ENCODE peak calls at places on chromosome 7, in four cellular contexts. A is activated T-cell treated with anti-CD3 and anti-CD28 coated beads, Interleukin-2, amount 50 U/mL, for 72 hours; L is Jurkat, Clone E6-1; D is HCT116. B is an unnamed sample.
A peak's percentile ranks its signal among the peaks of the same experiment; 100 is the strongest.

GRCh38 chr7:88306590-88307048 is at the start of gene STEAP4:
- DNase-seq in A (no peak), L (no peak), D (peak; percentile 19), B (peak; percentile 4)

GRCh38 chr7:54780490-54780889 is 21.5 kb upstream of the SEC61G start:
- DNase-seq in A (no peak), L (no peak), D (no peak), B (no peak)

GRCh38 chr7:28767356-28767755 is 190.8 kb downstream of the TRIL start:
- DNase-seq in A (no peak), L (no peak), D (no peak), B (no peak)

GRCh38 chr7:137937202-137937560 is 64.7 kb downstream of the CREB3L2 start:
- DNase-seq in A (no peak), L (no peak), D (no peak), B (no peak)

GRCh38 chr7:87199241-87199640 is 20.3 kb downstream of the TMEM243 start:
- DNase-seq in A (no peak), L (no peak), D (no peak), B (no peak)

GRCh38 chr7:44805950-44806349 is 9.5 kb downstream of the PPIA start:
- DNase-seq in A (no peak), L (no peak), D (no peak), B (no peak)

GRCh38 chr7:154698726-154699291 is 304.1 kb downstream of the PAXIP1 start:
- DNase-seq in A (no peak), L (peak; percentile 27), D (no peak), B (peak; percentile 2)

GRCh38 chr7:119783799-119784198 is 489.2 kb upstream of the KCND2 start:
- DNase-seq in A (no peak), L (no peak), D (no peak), B (no peak)

GRCh38 chr7:98209166-98209920 is 1.9 kb upstream of the BHLHA15 start:
- DNase-seq in A (no peak), L (no peak), D (no peak), B (no peak)

GRCh38 chr7:94975316-94975715 is 67.9 kb downstream of the PPP1R9A start:
- DNase-seq in A (no peak), L (no peak), D (no peak), B (no peak)

GRCh38 chr7:12765431-12766100 is 78.1 kb downstream of the ARL4A start:
- DNase-seq in A (no peak), L (no peak), D (no peak), B (no peak)

GRCh38 chr7:34087892-34088891 is 182.9 kb downstream of the BMPER start:
- DNase-seq in A (no peak), L (peak; percentile 5), D (peak; percentile 45), B (peak; percentile 2)

GRCh38 chr7:57496395-57496794 is 46.4 kb downstream of the ZNF716 start:
- DNase-seq in A (no peak), L (no peak), D (no peak), B (no peak)

GRCh38 chr7:42237891-42238531 is 1.0 kb upstream of the GLI3 start:
- DNase-seq in A (peak; percentile 26), L (peak; percentile 32), D (no peak), B (no peak)

GRCh38 chr7:154759989-154760388 is 242.9 kb downstream of the PAXIP1 start:
- DNase-seq in A (no peak), L (no peak), D (no peak), B (no peak)

GRCh38 chr7:141993354-141993753 is 2.3 kb upstream of the MGAM start:
- DNase-seq in A (no peak), L (no peak), D (no peak), B (no peak)

GRCh38 chr7:106421181-106421762 is 136.5 kb upstream of the NAMPT start:
- DNase-seq in A (no peak), L (no peak), D (no peak), B (no peak)

GRCh38 chr7:22627136-22627535 is 99.9 kb upstream of the IL6 start:
- DNase-seq in A (no peak), L (no peak), D (no peak), B (no peak)

GRCh38 chr7:55087521-55087961 is 68.7 kb downstream of the EGFR start:
- DNase-seq in A (no peak), L (no peak), D (no peak), B (no peak)

GRCh38 chr7:4270268-4270667 is 411.8 kb upstream of the FOXK1 start:
- DNase-seq in A (no peak), L (no peak), D (no peak), B (no peak)

GRCh38 chr7:120760851-120761250 is 97.1 kb downstream of the TSPAN12 start:
- DNase-seq in A (no peak), L (no peak), D (no peak), B (no peak)

GRCh38 chr7:156518466-156518865 is 122.1 kb upstream of the RNF32 start:
- DNase-seq in A (no peak), L (no peak), D (no peak), B (no peak)

GRCh38 chr7:33444501-33444900 is 315.1 kb downstream of the BBS9 start:
- DNase-seq in A (no peak), L (no peak), D (no peak), B (no peak)

GRCh38 chr7:41491752-41492405 is 211.0 kb downstream of the INHBA start:
- DNase-seq in A (no peak), L (no peak), D (no peak), B (no peak)

GRCh38 chr7:134723904-134724303 is 55.5 kb upstream of the CALD1 start:
- DNase-seq in A (no peak), L (no peak), D (no peak), B (no peak)

GRCh38 chr7:2369139-2369538 is 14.5 kb downstream of the EIF3B start:
- DNase-seq in A (no peak), L (no peak), D (no peak), B (no peak)

GRCh38 chr7:113161050-113161449 is 42.7 kb upstream of the SMIM30 start:
- DNase-seq in A (no peak), L (no peak), D (no peak), B (no peak)